ENCODE peak calls at places on chromosomes 6 and 20, in five cellular contexts. Q is neural crest cell, M is NCI-H1105 treated with DMSO at 0.1 percent for 48 hours, Z is germinal center, V is sciatic nerve. F is an unnamed sample.

GRCh38 chr6:39029156-39030011 is 19.2 kb upstream of the GLP1R start:
- DNase-seq in Q (peak), M (no peak), Z (peak), V (no peak), F (peak)

GRCh38 chr20:63963784-63964301 is 5.9 kb downstream of the ZNF512B start:
- DNase-seq in Q (no peak), M (no peak), Z (no peak), V (no peak), F (no peak)

GRCh38 chr6:3321042-3321441 is 62.3 kb downstream of the PSMG4 start:
- DNase-seq in Q (no peak), M (no peak), Z (no peak), V (peak), F (no peak)

GRCh38 chr6:24574809-24575208 is 71.2 kb downstream of the KIAA0319 start:
- DNase-seq in Q (no peak), M (no peak), Z (peak), V (no peak), F (no peak)

GRCh38 chr6:23329091-23329490 is 759.7 kb downstream of the HDGFL1 start:
- DNase-seq in Q (no peak), M (no peak), Z (no peak), V (no peak), F (no peak)

GRCh38 chr6:95176322-95176721 is 401.0 kb upstream of the MANEA start:
- DNase-seq in Q (no peak), M (no peak), Z (no peak), V (no peak), F (no peak)

GRCh38 chr6:18725449-18725848 is 338.3 kb downstream of the RNF144B start:
- DNase-seq in Q (no peak), M (no peak), Z (no peak), V (no peak), F (no peak)

GRCh38 chr6:43679057-43679456 is 8.5 kb downstream of the MRPS18A start:
- DNase-seq in Q (no peak), M (no peak), Z (no peak), V (no peak), F (no peak)

GRCh38 chr6:22231616-22232015 is 65.2 kb downstream of the PRL start:
- DNase-seq in Q (no peak), M (no peak), Z (no peak), V (no peak), F (no peak)

GRCh38 chr6:21998539-21998938 is 298.3 kb downstream of the PRL start:
- DNase-seq in Q (no peak), M (no peak), Z (no peak), V (no peak), F (no peak)

GRCh38 chr6:128882991-128883571 is at the start of gene LAMA2:
- DNase-seq in Q (peak), M (no peak), Z (no peak), V (peak), F (peak)

GRCh38 chr6:82889117-82889516 is 176.5 kb downstream of the UBE3D start:
- DNase-seq in Q (no peak), M (no peak), Z (no peak), V (no peak), F (no peak)

GRCh38 chr6:113856571-113857564 is at the start of gene MARCKS:
- DNase-seq in Q (peak), M (peak), Z (peak), V (peak), F (peak)

GRCh38 chr6:37134622-37135191 is 35.2 kb upstream of the PIM1 start:
- DNase-seq in Q (no peak), M (no peak), Z (no peak), V (peak), F (peak)

GRCh38 chr6:34663887-34664269 is 32.7 kb downstream of the ILRUN start:
- DNase-seq in Q (no peak), M (no peak), Z (no peak), V (no peak), F (no peak)

GRCh38 chr6:9138856-9139426 is 703.6 kb upstream of the SLC35B3 start:
- DNase-seq in Q (no peak), M (peak), Z (no peak), V (no peak), F (no peak)

GRCh38 chr6:15672291-15672690 is 9.5 kb upstream of the DTNBP1 start:
- DNase-seq in Q (no peak), M (no peak), Z (no peak), V (no peak), F (no peak)

GRCh38 chr6:135938588-135939215 is 87.2 kb downstream of the PDE7B start:
- DNase-seq in Q (no peak), M (no peak), Z (no peak), V (peak), F (no peak)

GRCh38 chr6:69233195-69233524 is 563.6 kb downstream of the LMBRD1 start:
- DNase-seq in Q (no peak), M (peak), Z (no peak), V (no peak), F (no peak)

GRCh38 chr20:64159711-64160110 is 4.5 kb upstream of the MYT1 start:
- DNase-seq in Q (no peak), M (no peak), Z (no peak), V (no peak), F (no peak)

GRCh38 chr20:58231678-58232077 is 3.2 kb upstream of the ANKRD60 start:
- DNase-seq in Q (no peak), M (peak), Z (no peak), V (no peak), F (no peak)

GRCh38 chr20:50996901-50997830 is 25.7 kb downstream of the KCNG1 start:
- DNase-seq in Q (no peak), M (no peak), Z (no peak), V (no peak), F (no peak)

GRCh38 chr20:53794529-53795115 is 201.0 kb upstream of the ZNF217 start:
- DNase-seq in Q (no peak), M (no peak), Z (no peak), V (no peak), F (no peak)

GRCh38 chr20:19129976-19130612 is 82.3 kb upstream of the SLC24A3 start:
- DNase-seq in Q (no peak), M (peak), Z (no peak), V (no peak), F (peak)

F was measured in colonic mucosa.